ENCODE peak calls at places on chromosomes 12 and 14, in four cellular contexts. O, W, L and C are unnamed samples.

GRCh38 chr12:40241741-40242140 is 16.9 kb downstream of the LRRK2 start:
- DNase-seq in O (no peak), W (no peak), L (no peak), C (no peak)

GRCh38 chr14:36313898-36314297 is 6.5 kb downstream of the MBIP start:
- DNase-seq in O (no peak), W (no peak), L (no peak), C (no peak)

GRCh38 chr12:124743479-124744272 is 120.0 kb downstream of the SCARB1 start:
- DNase-seq in O (no peak), W (no peak), L (no peak), C (no peak)

GRCh38 chr12:69070319-69071090 is 137.5 kb upstream of the CPM start:
- DNase-seq in O (peak), W (peak), L (peak), C (peak)

GRCh38 chr14:33715223-33715528 is 235.7 kb downstream of the EGLN3 start:
- DNase-seq in O (no peak), W (no peak), L (no peak), C (no peak)

GRCh38 chr12:122825773-122826724 is 9.2 kb upstream of the HIP1R start:
- DNase-seq in O (no peak), W (no peak), L (peak), C (no peak)

GRCh38 chr12:52280796-52281560 is 6.5 kb downstream of the KRT86 start:
- DNase-seq in O (no peak), W (peak), L (peak), C (no peak)

GRCh38 chr14:75566321-75566720 is 12.1 kb upstream of the FLVCR2 start:
- DNase-seq in O (peak), W (no peak), L (no peak), C (no peak)

GRCh38 chr14:24806061-24806678 is 172.2 kb upstream of the GZMB start:
- DNase-seq in O (peak), W (peak), L (peak), C (peak)

GRCh38 chr14:61191751-61192150 is 89.4 kb downstream of the TMEM30B start:
- DNase-seq in O (no peak), W (no peak), L (no peak), C (no peak)

GRCh38 chr12:107318804-107319535 is 225.6 kb upstream of the CRY1 start:
- DNase-seq in O (no peak), W (peak), L (peak), C (peak)

GRCh38 chr12:80756875-80757274 is 40.2 kb downstream of the MYF5 start:
- DNase-seq in O (no peak), W (no peak), L (no peak), C (no peak)

GRCh38 chr14:91873476-91874265 is 6.3 kb upstream of the TC2N start:
- DNase-seq in O (peak), W (peak), L (no peak), C (no peak)

GRCh38 chr14:100531152-100531551 is 56.1 kb downstream of the BEGAIN start:
- DNase-seq in O (no peak), W (no peak), L (no peak), C (peak)

GRCh38 chr12:75632452-75632851 is 121.0 kb upstream of the KRR1 start:
- DNase-seq in O (no peak), W (no peak), L (peak), C (no peak)

GRCh38 chr12:109387425-109388166 is 39.9 kb downstream of the MYO1H start:
- DNase-seq in O (peak), W (no peak), L (peak), C (peak)

GRCh38 chr12:89949457-89950195 is 241.0 kb upstream of the ATP2B1 start:
- DNase-seq in O (peak), W (no peak), L (peak), C (no peak)

GRCh38 chr12:6538420-6539275 is 4.3 kb downstream of the GAPDH start:
- DNase-seq in O (peak), W (no peak), L (no peak), C (no peak)

GRCh38 chr12:30110970-30111586 is 327.3 kb upstream of the TMTC1 start:
- DNase-seq in O (no peak), W (no peak), L (peak), C (no peak)

DNA sequence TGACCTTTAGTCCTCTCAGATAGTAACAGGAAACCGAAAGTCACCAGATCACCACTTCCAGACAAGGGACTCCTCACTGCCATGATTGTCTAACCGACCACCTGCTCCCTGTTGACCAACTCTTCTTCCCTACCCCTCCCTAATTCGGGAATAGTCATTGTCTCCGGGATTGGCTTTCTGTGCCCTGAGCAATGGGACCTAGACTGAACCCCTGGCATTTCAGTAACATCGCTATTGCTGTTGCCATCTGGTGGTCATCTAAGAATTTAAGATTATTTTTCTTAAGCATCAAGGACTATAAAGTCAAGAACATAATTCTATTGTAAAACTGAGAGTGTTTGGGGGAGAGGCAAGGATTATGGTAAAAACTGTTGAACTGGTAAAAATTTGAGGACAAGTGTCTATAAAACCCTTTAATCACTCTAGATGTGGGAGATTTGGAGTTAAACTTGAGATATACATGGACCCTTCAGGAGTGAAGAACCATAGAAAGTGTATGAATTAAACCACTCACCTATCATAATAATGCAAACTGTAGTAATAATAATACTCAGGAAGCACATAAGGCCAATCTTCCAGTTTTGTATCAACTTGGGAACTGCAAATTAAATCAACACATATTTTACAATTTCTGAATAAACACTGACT is 6.3 kb downstream of the CLEC2A start:
- DNase-seq in O (peak), W (no peak), L (peak), C (peak)
- H3K4me3 ChIP-seq in O (no peak), W (no peak), L (no peak), C (no peak)

GRCh38 chr14:38838049-38838978 is 264.7 kb downstream of the SEC23A start:
- DNase-seq in O (no peak), W (no peak), L (no peak), C (no peak)
- H3K4me3 ChIP-seq in O (no peak), W (no peak), L (no peak), C (no peak)

GRCh38 chr14:57161583-57161982 is 107.1 kb downstream of the EXOC5 start:
- DNase-seq in O (no peak), W (no peak), L (no peak), C (no peak)
- H3K4me3 ChIP-seq in O (no peak), W (no peak), L (no peak), C (no peak)

DNA sequence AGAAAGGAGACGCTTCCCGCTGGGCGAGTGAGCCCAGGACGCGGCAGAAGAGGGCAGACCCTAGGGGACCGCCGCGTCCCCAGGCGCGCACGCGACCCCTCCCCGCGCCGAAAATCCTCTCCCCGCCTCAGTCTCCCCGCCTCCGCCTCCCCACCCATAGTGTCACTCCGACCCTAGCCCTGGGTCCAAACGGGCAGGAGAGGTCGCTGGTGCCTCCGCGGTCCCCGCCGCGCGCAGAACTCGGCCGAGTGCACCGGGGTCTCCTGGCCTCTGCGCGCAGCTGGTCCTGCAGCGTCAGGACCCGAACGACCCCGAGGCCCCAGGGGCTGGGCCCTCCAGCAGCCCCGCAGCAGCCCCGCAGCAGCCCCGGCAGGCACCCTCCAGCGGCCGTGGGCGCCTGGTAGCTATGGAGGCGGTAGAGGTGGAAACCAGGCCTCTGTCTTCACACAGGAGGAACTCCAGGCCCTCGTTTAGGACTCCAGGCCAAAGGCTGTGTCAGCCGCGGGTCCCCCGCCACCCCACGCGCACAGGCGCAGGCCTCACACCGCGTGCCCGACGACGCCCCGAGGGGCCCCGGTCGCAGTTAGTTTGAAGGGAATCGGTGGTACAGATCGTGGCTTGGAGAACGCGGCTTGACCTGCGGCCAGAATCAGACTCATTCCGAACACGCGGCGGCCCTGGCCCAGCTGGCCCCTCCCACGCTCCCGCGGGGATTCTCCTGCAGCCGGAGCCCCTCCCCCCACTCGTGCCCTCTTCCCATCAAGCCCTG is 60.0 kb upstream of the EIF5 start:
- DNase-seq in O (no peak), W (no peak), L (no peak), C (no peak)
- H3K4me3 ChIP-seq in O (no peak), W (no peak), L (no peak), C (no peak)

GRCh38 chr14:55025948-55026347 is 951 bp downstream of the WDHD1 start:
- DNase-seq in O (no peak), W (no peak), L (no peak), C (no peak)
- H3K4me3 ChIP-seq in O (peak), W (no peak), L (peak), C (peak)

GRCh38 chr14:94450722-94451090 is 1.9 kb downstream of the SERPINA11 start:
- DNase-seq in O (no peak), W (no peak), L (no peak), C (no peak)

GRCh38 chr14:94447986-94448808 is 4.4 kb downstream of the SERPINA11 start:
- DNase-seq in O (no peak), W (no peak), L (no peak), C (no peak)

GRCh38 chr14:94449930-94450329 is 2.7 kb downstream of the SERPINA11 start:
- DNase-seq in O (no peak), W (no peak), L (no peak), C (no peak)

GRCh38 chr14:94451826-94452225 is 774 bp downstream of the SERPINA11 start:
- DNase-seq in O (no peak), W (no peak), L (no peak), C (no peak)

GRCh38 chr14:94451091-94451751 is 1.4 kb downstream of the SERPINA11 start:
- DNase-seq in O (no peak), W (no peak), L (no peak), C (no peak)
- H3K4me3 ChIP-seq in O (no peak), W (no peak), L (no peak), C (no peak)

DNA sequence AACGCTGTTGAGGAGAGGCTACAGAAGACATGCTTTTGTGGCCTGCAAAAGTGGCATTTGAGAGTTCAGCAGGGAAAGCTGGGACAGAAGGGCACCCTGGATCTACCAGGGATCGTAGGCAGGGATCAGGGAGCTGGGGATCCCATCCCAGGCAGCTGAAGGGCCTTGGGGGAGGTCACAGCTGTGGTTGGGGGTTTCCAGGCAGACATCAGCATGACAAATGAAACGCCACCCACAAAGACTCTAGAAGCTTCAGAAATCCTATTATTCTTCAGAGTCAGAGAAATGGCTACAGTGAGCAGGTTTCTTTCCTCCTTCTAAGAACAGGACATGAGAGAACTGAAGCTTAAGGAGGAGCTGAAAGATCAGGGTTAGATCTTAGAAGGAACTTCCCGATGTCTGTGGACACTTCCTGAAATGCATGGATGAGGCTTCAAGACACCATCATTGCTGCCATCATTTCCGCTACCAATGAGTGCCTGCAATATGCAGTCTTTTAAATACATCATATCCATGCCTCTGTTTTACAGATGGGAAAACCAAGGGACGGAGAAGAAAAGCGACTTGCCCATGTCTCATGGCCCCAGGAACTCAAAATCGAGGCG is 104.3 kb downstream of the RBM19 start:
- DNase-seq in O (peak), W (no peak), L (no peak), C (no peak)
- H3K4me3 ChIP-seq in O (no peak), W (no peak), L (no peak), C (no peak)

DNA sequence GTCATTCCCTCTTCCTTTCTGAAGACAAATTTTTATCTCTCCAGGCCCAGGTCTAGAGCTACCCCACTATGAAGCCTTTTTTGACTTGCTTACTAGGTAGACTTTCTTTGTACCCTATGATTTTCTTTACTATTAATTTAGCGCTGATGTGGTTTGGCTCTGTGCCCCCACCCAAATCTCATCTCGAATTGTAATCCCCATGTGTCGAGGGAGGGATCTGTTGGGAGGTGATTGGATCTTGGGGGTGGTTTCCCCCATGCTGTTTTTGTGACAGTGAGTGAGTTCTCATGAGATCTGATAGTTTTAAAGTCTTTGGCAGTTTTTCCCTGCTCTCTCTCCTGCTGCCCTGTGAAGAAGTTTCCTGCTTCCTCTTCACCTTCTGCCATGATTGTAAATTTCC is 118.1 kb downstream of the SLC38A1 start:
- DNase-seq in O (no peak), W (no peak), L (no peak), C (no peak)
- H3K4me3 ChIP-seq in O (no peak), W (no peak), L (no peak), C (no peak)

DNA sequence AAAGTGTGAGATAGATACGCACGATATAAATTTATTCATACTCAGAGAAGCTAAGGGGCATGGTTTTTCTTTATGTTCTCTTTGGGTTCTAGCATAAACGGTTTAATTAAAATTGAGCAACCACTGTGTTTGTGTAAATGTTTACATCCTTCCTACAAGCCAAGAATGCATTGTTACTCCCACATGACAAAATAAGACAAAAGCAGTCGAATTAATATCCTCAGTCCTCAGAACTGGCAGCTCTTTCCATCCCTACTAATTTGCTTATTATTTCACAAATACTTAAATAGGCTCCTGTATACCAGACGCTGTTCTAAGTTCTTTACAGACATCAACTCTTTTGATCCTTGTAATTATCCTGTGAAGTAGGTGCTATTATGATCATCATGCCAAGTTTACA is 32.0 kb downstream of the SSPN start:
- DNase-seq in O (no peak), W (no peak), L (no peak), C (no peak)
- H3K4me3 ChIP-seq in O (no peak), W (no peak), L (no peak), C (no peak)